ENCODE peak calls at places on chromosome 14, in nine cellular contexts. M is astrocyte of the cerebellum, J is AG09309, L is ovary, T is NB4, W is pancreas, H is testis, A is psoas muscle, C is endodermal cell. I is an unnamed sample.

GRCh38 chr14:22432348-22432976 is 156.6 kb downstream of the DAD1 start:
- DNase-seq in M (peak; percentile 96), J (peak; percentile 69), L (no peak), T (peak; percentile 56), W (peak; percentile 60), H (peak; percentile 57), A (no peak), C (peak; percentile 7), I (peak; percentile 93)

GRCh38 chr14:32709072-32709471 is 229.6 kb upstream of the NPAS3 start:
- DNase-seq in M (peak; percentile 95), J (peak; percentile 66), L (no peak), T (no peak), W (peak; percentile 17), H (peak; percentile 65), A (no peak), C (no peak), I (peak; percentile 50)

GRCh38 chr14:52619692-52620091 is 67.1 kb downstream of the GPR137C start:
- DNase-seq in M (no peak), J (no peak), L (no peak), T (no peak), W (no peak), H (no peak), A (no peak), C (no peak), I (no peak)

GRCh38 chr14:99899578-99900178 is 106.5 kb downstream of the EML1 start:
- DNase-seq in M (peak; percentile 18), J (peak; percentile 7), L (no peak), T (peak; percentile 28), W (no peak), H (no peak), A (no peak), C (no peak), I (peak; percentile 32)

GRCh38 chr14:101351769-101352168 is 209.5 kb upstream of the DIO3 start:
- DNase-seq in M (no peak), J (no peak), L (no peak), T (no peak), W (peak; percentile 3), H (no peak), A (no peak), C (peak; percentile 19), I (no peak)

GRCh38 chr14:39097159-39097558 is 5.9 kb downstream of the SEC23A start:
- DNase-seq in M (no peak), J (no peak), L (no peak), T (peak; percentile 7), W (no peak), H (no peak), A (no peak), C (no peak), I (peak; percentile 75)

GRCh38 chr14:85531594-85532391 is 1.8 kb downstream of the FLRT2 start:
- DNase-seq in M (no peak), J (no peak), L (peak; percentile 82), T (no peak), W (peak; percentile 75), H (peak; percentile 81), A (peak; percentile 79), C (peak; percentile 72), I (peak; percentile 89)

GRCh38 chr14:65403231-65403630 is 9.3 kb upstream of the FUT8 start:
- DNase-seq in M (no peak), J (peak; percentile 81), L (no peak), T (peak; percentile 10), W (no peak), H (no peak), A (no peak), C (no peak), I (peak; percentile 29)

GRCh38 chr14:29637406-29637805 is 290.2 kb downstream of the PRKD1 start:
- DNase-seq in M (peak; percentile 91), J (no peak), L (peak; percentile 70), T (no peak), W (peak; percentile 88), H (peak; percentile 90), A (no peak), C (no peak), I (no peak)

GRCh38 chr14:90319173-90319572 is 12.6 kb downstream of the NRDE2 start:
- DNase-seq in M (no peak), J (no peak), L (no peak), T (no peak), W (no peak), H (no peak), A (no peak), C (no peak), I (no peak)

GRCh38 chr14:103336191-103336590 is 2.2 kb downstream of the EIF5 start:
- DNase-seq in M (no peak), J (no peak), L (no peak), T (no peak), W (no peak), H (no peak), A (no peak), C (no peak), I (no peak)
- H3K4me3 ChIP-seq in M (peak overlapping the region; percentile 78), J (no peak overlapping the region), L (no peak overlapping the region), T (peak overlapping the region; percentile 93), W (no peak overlapping the region), H (no peak overlapping the region), A (peak overlapping the region; percentile 96), C (peak overlapping the region; percentile 90), I (no peak overlapping the region)

GRCh38 chr14:96303981-96304380 is 48.0 kb downstream of the BDKRB1 start:
- DNase-seq in M (no peak), J (no peak), L (no peak), T (no peak), W (no peak), H (no peak), A (no peak), C (no peak), I (no peak)

GRCh38 chr14:96309907-96310330 is 53.2 kb downstream of the ATG2B start:
- DNase-seq in M (no peak), J (no peak), L (no peak), T (no peak), W (no peak), H (no peak), A (no peak), C (no peak), I (no peak)

GRCh38 chr14:96304956-96305355 is 48.9 kb downstream of the BDKRB1 start:
- DNase-seq in M (no peak), J (no peak), L (no peak), T (peak; percentile 10), W (no peak), H (no peak), A (no peak), C (peak; percentile 86), I (peak; percentile 41)

GRCh38 chr14:96309128-96309906 is 53.3 kb downstream of the BDKRB1 start:
- DNase-seq in M (no peak), J (no peak), L (no peak), T (no peak), W (no peak), H (no peak), A (no peak), C (no peak), I (no peak)

DNA sequence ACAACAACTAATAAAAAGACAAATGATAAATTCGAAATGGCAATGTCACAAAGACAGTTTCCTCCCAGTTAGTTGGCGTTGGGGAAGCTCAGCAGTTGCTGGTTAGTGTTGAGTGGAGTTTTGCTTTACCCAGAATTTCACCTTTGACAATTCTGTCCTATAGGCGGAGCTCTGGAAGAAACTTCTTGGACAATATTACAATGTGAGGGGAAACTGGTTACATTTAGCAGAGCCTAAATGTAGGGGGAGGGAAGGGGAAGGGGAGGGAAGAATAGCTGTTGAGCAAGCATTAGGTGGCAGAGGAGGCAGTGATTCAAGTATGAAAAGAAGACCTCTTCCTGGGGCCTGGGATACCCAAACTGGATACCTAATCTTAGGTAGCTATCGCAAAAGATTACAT is 51.4 kb downstream of the BDKRB1 start:
- DNase-seq in M (no peak), J (no peak), L (no peak), T (no peak), W (no peak), H (no peak), A (no peak), C (no peak), I (no peak)
- TF ChIP-seq CTCF in M (peak; percentile 4), J (no peak), L (no peak), T (no peak), W (no peak), H (no peak), A (no peak), C (peak; percentile 41), I (peak; percentile 12)

GRCh38 chr14:91834571-91834970 is 32.8 kb downstream of the TC2N start:
- DNase-seq in M (no peak), J (no peak), L (no peak), T (no peak), W (no peak), H (no peak), A (no peak), C (no peak), I (no peak)

GRCh38 chr14:91831337-91831736 is 36.0 kb downstream of the TC2N start:
- DNase-seq in M (no peak), J (no peak), L (no peak), T (no peak), W (no peak), H (no peak), A (no peak), C (no peak), I (no peak)

GRCh38 chr14:91835920-91836843 is 31.2 kb downstream of the TC2N start:
- DNase-seq in M (no peak), J (no peak), L (peak; percentile 47), T (no peak), W (peak; percentile 96), H (peak; percentile 92), A (peak; percentile 69), C (peak; percentile 97), I (peak; percentile 91)

GRCh38 chr14:91837076-91837475 is 30.3 kb downstream of the TC2N start:
- DNase-seq in M (no peak), J (no peak), L (no peak), T (no peak), W (peak; percentile 36), H (no peak), A (no peak), C (no peak), I (no peak)

GRCh38 chr14:91835197-91835919 is 32.0 kb downstream of the TC2N start:
- DNase-seq in M (no peak), J (no peak), L (no peak), T (no peak), W (no peak), H (no peak), A (no peak), C (no peak), I (peak; percentile 23)
- H3K4me3 ChIP-seq in M (no peak overlapping the region), J (no peak overlapping the region), L (peak overlapping the region; percentile 70), T (no peak overlapping the region), W (peak overlapping the region; percentile 66), H (peak overlapping the region; percentile 75), A (peak overlapping the region; percentile 59), C (peak overlapping the region; percentile 79), I (peak overlapping the region; percentile 75)

GRCh38 chr14:69191340-69192111 is at the start of gene EXD2:
- DNase-seq in M (peak; percentile 42), J (peak; percentile 27), L (peak; percentile 86), T (peak; percentile 91), W (peak; percentile 92), H (peak; percentile 94), A (peak; percentile 93), C (peak; percentile 97), I (peak; percentile 95)
- TF ChIP-seq CTCF in M (no peak), J (no peak), L (no peak), T (no peak), W (no peak), H (peak; percentile 9), A (no peak), C (no peak), I (no peak)

GRCh38 chr14:31278883-31279282 is 71.3 kb upstream of the HECTD1 start:
- DNase-seq in M (no peak), J (no peak), L (no peak), T (no peak), W (no peak), H (no peak), A (no peak), C (no peak), I (no peak)
- H3K4me3 ChIP-seq in M (no peak overlapping the region), J (no peak overlapping the region), L (no peak overlapping the region), T (no peak overlapping the region), W (no peak overlapping the region), H (no peak overlapping the region), A (no peak overlapping the region), C (peak overlapping the region; percentile 66), I (no peak overlapping the region)